ENCODE peak calls at places on chromosome 12, in eight cellular contexts. M, J, C, W, L, A, B and P are unnamed samples.

GRCh38 chr12:67650127-67650495 is 1.6 kb downstream of the DYRK2 start:
- DNase-seq in B (no peak), A (no peak), J (peak; percentile 56), L (peak; percentile 54), M (no peak), C (no peak), W (no peak), P (peak; percentile 24)

GRCh38 chr12:6020930-6021329 is 75.9 kb upstream of the ANO2 start:
- DNase-seq in L (no peak), A (no peak), B (no peak), M (no peak), C (no peak), W (no peak), J (no peak), P (no peak)

GRCh38 chr12:108455706-108456105 is 59.4 kb upstream of the FICD start:
- DNase-seq in C (no peak), J (no peak), A (no peak), M (no peak), B (no peak), W (no peak), L (no peak), P (no peak)

GRCh38 chr12:3534511-3534910 is 43.5 kb downstream of the PRMT8 start:
- DNase-seq in B (peak; percentile 43), W (no peak), J (no peak), L (no peak), M (no peak), A (no peak), C (no peak), P (no peak)

GRCh38 chr12:102542816-102543448 is 62.6 kb upstream of the IGF1 start:
- DNase-seq in W (no peak), A (no peak), L (no peak), C (no peak), B (no peak), J (no peak), M (no peak), P (no peak)

GRCh38 chr12:49624919-49625577 is 1.7 kb downstream of the PRPF40B start:
- DNase-seq in B (peak; percentile 70), M (no peak), W (no peak), A (no peak), J (peak; percentile 26), C (peak; percentile 18), L (no peak), P (no peak)

GRCh38 chr12:70246580-70246979 is 3.3 kb downstream of the CNOT2 start:
- DNase-seq in L (no peak), M (no peak), B (no peak), J (no peak), A (no peak), C (peak; percentile 28), W (no peak), P (no peak)

GRCh38 chr12:30796508-30796780 is 41.7 kb upstream of the CAPRIN2 start:
- DNase-seq in M (no peak), L (no peak), A (peak; percentile 39), J (peak; percentile 45), B (peak; percentile 86), W (no peak), C (peak; percentile 73), P (no peak)

GRCh38 chr12:71888521-71888920 is 49.0 kb downstream of the TBC1D15 start:
- DNase-seq in C (no peak), L (no peak), J (no peak), M (no peak), W (no peak), B (no peak), A (no peak), P (no peak)

GRCh38 chr12:105233045-105233905 is 2.7 kb downstream of the APPL2 start:
- DNase-seq in L (no peak), A (no peak), C (no peak), W (no peak), J (no peak), B (no peak), M (no peak), P (no peak)

GRCh38 chr12:20883288-20883687 is 72.8 kb downstream of the SLCO1B3 start:
- DNase-seq in B (no peak), L (no peak), M (no peak), A (peak; percentile 85), J (peak; percentile 25), C (peak; percentile 93), W (no peak), P (no peak)

GRCh38 chr12:68267892-68268396 is 14.5 kb upstream of the IL22 start:
- DNase-seq in L (no peak), B (no peak), A (no peak), W (no peak), M (no peak), J (no peak), C (peak; percentile 96), P (no peak)

GRCh38 chr12:77087427-77087826 is 22.1 kb upstream of the E2F7 start:
- DNase-seq in A (no peak), J (no peak), W (no peak), B (no peak), L (no peak), C (peak; percentile 98), M (no peak), P (no peak)

GRCh38 chr12:53701518-53702264 is 25.6 kb downstream of the CALCOCO1 start:
- DNase-seq in J (peak; percentile 86), W (peak; percentile 64), B (peak; percentile 97), A (peak; percentile 90), M (peak; percentile 82), L (peak; percentile 89), C (peak; percentile 81), P (peak; percentile 56)

GRCh38 chr12:132748319-132748718 is 13.3 kb downstream of the ANKLE2 start:
- DNase-seq in B (no peak), M (no peak), J (no peak), L (peak; percentile 43), A (no peak), C (no peak), W (no peak), P (no peak)

GRCh38 chr12:69688021-69688420 is 11.1 kb downstream of the BEST3 start:
- DNase-seq in J (no peak), W (no peak), B (no peak), C (peak; percentile 26), M (no peak), L (no peak), A (no peak), P (no peak)

GRCh38 chr12:88471641-88472040 is 108.6 kb downstream of the KITLG start:
- DNase-seq in M (no peak), L (no peak), B (no peak), C (peak; percentile 92), A (peak; percentile 45), W (no peak), J (no peak), P (no peak)

GRCh38 chr12:131102991-131103609 is 149.4 kb downstream of the ADGRD1 start:
- DNase-seq in J (no peak), L (peak; percentile 68), W (no peak), M (peak; percentile 17), B (peak; percentile 69), A (no peak), C (no peak), P (peak; percentile 10)

GRCh38 chr12:120536064-120536791 is 2.1 kb downstream of the RNF10 start:
- DNase-seq in A (peak; percentile 24), W (no peak), B (no peak), C (no peak), M (no peak), L (no peak), J (peak; percentile 50), P (no peak)

GRCh38 chr12:95787274-95787814 is 3.2 kb downstream of the NTN4 start:
- DNase-seq in W (no peak), J (no peak), B (no peak), A (no peak), C (no peak), L (no peak), M (no peak), P (no peak)

GRCh38 chr12:12819752-12820311 is 6.7 kb downstream of the DDX47 start:
- DNase-seq in M (no peak), L (no peak), W (no peak), C (peak; percentile 96), B (peak; percentile 73), A (no peak), J (no peak), P (no peak)
- TF ChIP-seq CTCF in M (no peak), L (no peak), W (no peak), C (peak; percentile 10), B (no peak), A (no peak), J (no peak), P (no peak)

DNA sequence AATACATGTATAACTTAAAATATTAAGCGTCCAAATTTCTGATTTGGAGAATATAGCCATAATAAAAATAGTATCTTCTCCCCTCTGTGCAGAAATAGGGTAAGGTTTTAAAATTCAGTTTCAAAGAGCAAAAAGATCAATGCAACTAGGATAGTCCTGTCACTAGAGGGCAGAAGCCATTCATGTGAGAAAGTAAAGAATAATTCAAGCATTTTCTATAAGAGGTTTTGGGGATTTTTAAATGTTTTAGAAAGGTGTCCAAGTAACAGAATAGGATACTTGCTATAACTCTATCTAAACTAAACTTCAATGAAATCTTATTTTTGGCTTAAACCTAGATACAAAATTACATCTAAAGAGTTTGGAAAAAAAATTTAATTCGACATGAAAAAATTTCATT is 50.3 kb downstream of the ADAMTS20 start:
- DNase-seq in J (no peak), A (no peak), M (no peak), C (peak; percentile 53), W (no peak), B (no peak), L (no peak), P (no peak)
- TF ChIP-seq CTCF in J (no peak), A (no peak), M (peak; percentile 29), C (peak; percentile 63), W (no peak), B (no peak), L (peak; percentile 26), P (no peak)

DNA sequence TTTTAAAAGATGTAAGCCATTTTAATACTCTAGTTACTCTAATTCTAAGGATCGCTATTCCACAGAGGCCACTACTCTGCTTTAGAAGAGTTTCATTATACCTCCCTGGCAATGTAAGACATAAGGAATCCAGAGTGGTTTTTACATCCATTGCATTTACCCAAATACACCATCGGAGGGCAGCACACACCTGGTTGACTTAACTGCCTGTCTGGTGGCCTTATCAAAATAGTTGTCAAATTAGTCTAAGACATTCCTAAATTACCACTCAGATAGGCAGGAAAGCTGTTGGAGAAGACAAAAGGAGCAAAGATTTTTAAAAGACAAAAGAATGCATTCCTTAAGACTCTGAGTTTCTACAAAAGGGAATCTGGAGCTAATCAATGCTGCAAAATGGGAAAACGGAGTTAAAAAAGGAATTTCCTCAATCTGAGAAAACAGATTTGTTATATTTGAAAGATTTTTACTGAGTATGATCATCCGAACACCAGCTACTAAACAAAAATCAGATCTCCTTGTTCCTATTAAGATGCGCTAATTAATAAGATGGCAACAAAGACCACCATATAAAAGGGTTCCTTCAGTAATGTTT is 33.8 kb upstream of the FGD4 start:
- DNase-seq in M (no peak), J (peak; percentile 72), L (no peak), C (peak; percentile 90), B (no peak), A (peak; percentile 59), W (no peak), P (no peak)
- TF ChIP-seq CTCF in M (peak; percentile 80), J (peak; percentile 87), L (peak; percentile 83), C (peak; percentile 80), B (no peak), A (peak; percentile 67), W (peak; percentile 68), P (no peak)

DNA sequence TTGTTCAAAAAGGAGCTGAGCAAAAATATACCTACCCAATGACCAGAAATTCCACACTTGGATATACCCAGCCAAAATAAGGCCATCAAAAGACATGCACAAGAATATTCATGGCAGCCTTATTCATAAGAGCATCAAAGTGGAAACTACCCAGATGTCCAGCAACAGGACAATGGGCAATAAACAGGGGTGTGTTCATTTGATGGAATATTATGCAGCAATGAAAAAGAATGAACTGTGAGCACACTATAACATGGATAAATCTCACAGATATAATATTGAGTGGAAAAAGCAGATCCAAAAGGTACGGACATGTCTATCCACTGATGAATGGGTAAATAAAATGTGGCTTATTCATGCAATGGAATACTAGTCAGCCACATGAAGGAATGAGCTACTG is 209.2 kb upstream of the LHX5 start:
- DNase-seq in A (no peak), B (no peak), C (no peak), J (no peak), W (no peak), L (no peak), M (no peak), P (no peak)
- TF ChIP-seq CTCF in A (no peak), B (no peak), C (no peak), J (no peak), W (no peak), L (no peak), M (no peak), P (no peak)